ENCODE peak calls at places on chromosomes 1 and 21, in four cellular contexts. B is Panc1, N is MCF 10A, I is cardiac muscle cell. P is an unnamed sample.

GRCh38 chr21:28337319-28337718 is 655.4 kb downstream of the LTN1 start:
- DNase-seq in B (no peak), N (peak), I (peak), P (no peak)

GRCh38 chr1:1348420-1349255 is 580 bp downstream of the DVL1 start:
- DNase-seq in B (no peak), N (no peak), I (peak), P (no peak)

GRCh38 chr21:15400905-15401304 is 328.9 kb upstream of the USP25 start:
- DNase-seq in B (no peak), N (peak), I (no peak), P (no peak)

GRCh38 chr1:31891280-31891679 is 46.9 kb downstream of the PTP4A2 start:
- DNase-seq in B (no peak), N (no peak), I (no peak), P (no peak)

GRCh38 chr1:109091196-109092193 is 931 bp downstream of the TMEM167B start:
- DNase-seq in B (no peak), N (no peak), I (no peak), P (no peak)

GRCh38 chr1:161954466-161954865 is 69.2 kb downstream of the OLFML2B start:
- DNase-seq in B (no peak), N (peak), I (no peak), P (no peak)

GRCh38 chr1:40753142-40753882 is 30.3 kb upstream of the KCNQ4 start:
- DNase-seq in B (no peak), N (no peak), I (no peak), P (no peak)

GRCh38 chr1:52007228-52008073 is 17.0 kb upstream of the RAB3B start:
- DNase-seq in B (no peak), N (no peak), I (no peak), P (no peak)

GRCh38 chr1:155485222-155485621 is 77.4 kb downstream of the ASH1L start:
- DNase-seq in B (no peak), N (no peak), I (no peak), P (no peak)
- TF ChIP-seq CTCF in B (no peak), N (no peak), I (no peak), P (no peak)

DNA sequence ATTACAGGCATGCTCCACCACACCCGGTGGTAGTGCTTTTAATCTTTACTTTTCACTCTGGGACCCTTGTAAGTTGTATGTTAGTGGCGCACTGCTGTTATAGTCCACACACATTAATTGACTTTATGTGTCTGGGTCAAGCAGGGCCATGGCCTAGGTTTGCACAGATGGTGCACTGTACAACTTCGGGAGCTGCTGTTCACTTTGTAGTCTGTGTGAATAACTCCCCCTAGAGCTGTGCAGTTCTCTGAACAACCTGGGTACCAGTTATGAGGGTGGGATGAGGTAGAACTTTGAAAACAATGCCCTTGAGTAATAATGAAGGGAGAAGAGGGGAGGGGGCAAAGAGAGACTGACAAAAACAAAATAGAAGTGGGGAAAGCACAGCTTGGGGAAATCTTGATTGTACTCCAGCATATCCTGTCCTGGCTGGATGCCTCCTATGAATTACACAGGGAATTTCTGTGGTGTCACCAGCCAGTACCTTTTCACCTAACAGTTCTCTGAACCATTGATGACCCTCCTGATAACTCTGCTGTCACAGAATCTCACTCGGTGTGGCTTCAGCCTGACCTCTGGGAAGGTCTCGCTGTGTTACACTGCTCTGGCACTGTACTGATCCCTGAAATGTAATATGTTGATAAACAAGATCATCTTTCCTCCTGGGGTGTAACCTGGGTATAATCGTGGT is 2.2 kb downstream of the PTGFRN start:
- DNase-seq in B (no peak), N (no peak), I (no peak), P (no peak)
- TF ChIP-seq CTCF in B (no peak), N (no peak), I (no peak), P (no peak)

GRCh38 chr1:50582346-50582745 is 159.1 kb upstream of the DMRTA2 start:
- DNase-seq in B (no peak), N (no peak), I (no peak), P (no peak)
- TF ChIP-seq CTCF in B (no peak), N (no peak), I (no peak), P (peak)

DNA sequence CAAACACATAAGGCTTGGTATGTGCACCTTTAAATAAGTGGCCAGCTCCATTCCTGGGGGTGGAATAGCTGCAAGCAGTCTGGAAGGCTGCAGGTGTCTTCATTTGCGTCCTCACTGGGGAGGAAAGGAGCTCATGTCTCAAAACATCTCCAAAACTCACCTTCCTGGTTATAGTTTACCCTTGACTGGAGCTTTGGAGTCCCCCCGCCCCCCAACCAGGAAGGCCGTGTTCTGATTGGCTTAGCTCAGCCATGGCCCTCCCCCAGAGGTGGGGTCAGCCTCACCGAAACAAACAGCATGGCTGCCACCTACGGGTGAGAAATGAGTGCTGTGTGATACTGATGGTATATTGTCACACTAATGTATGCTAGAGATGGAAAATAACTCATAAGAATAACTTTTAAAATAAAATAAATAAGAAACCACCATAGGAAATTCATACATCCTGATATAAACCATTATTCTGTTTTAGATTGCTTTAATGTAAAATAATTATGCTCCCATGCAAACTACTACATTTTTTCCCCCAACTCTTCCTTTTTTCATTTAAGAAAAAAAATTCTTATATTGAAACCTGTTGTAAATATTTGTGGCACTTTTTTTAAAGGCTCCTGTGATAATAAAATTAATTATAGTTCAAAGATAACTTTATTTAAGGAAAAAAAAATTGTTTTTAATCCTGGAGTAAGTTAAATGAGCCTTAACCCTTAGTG is 90.8 kb downstream of the ZP4 start:
- DNase-seq in B (no peak), N (peak), I (peak), P (peak)
- TF ChIP-seq CTCF in B (peak), N (peak), I (peak), P (peak)

GRCh38 chr1:239997515-239998311 is 94.0 kb upstream of the FMN2 start:
- DNase-seq in B (no peak), N (no peak), I (peak), P (peak)
- TF ChIP-seq CTCF in B (peak), N (no peak), I (peak), P (peak)

DNA sequence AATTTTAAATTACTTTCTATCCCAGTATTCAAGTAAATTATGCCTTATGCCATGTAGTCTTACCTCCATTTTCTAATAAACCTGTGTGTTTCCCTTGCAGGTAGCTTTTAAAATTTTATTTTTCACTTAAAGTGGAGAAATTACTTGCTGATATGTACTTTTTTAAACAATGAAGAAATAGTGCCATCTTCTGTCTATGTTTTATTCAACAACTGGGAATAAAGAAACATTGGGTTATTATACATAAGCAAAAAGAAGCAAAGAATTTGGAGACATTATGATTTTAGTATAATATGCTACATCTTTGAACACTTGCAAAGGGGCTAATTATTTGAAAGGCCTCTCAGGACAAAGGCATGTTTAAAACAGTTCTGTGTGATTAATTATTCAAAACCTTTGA is 1912.9 kb downstream of the MRPL39 start:
- DNase-seq in B (no peak), N (peak), I (no peak), P (no peak)
- TF ChIP-seq CTCF in B (no peak), N (peak), I (no peak), P (no peak)

GRCh38 chr1:206469933-206470691 is at the start of gene IKBKE:
- DNase-seq in B (no peak), N (peak), I (peak), P (no peak)
- TF ChIP-seq CTCF in B (no peak), N (no peak), I (peak), P (peak)

P was measured in progenitor cell of endocrine pancreas.